ENCODE peak calls at places on chromosomes 4 and X, in nine cellular contexts. U is cardiac fibroblast; Z is NCI-H1105; T is astrocyte of the spinal cord; S is NCI-H69; V is NCI-H510A; A is T-helper 9 cell; C is activated CD8-positive, alpha-beta T cell treated with anti-CD3 and anti-CD28 coated beads, Interleukin-2, amount 10 ng/mL, durations not matched to agents 7 days and 5 days; R is EL. I is an unnamed sample.
A peak's percentile ranks its signal among the peaks of the same experiment; 100 is the strongest.

GRCh38 chrX:53440631-53441517 is 6.7 kb upstream of the HSD17B10 start:
- DNase-seq in U (peak; percentile 66), Z (no peak), T (peak; percentile 58), S (peak; percentile 78), V (peak; percentile 9), A (no peak), C (peak; percentile 26), R (peak; percentile 63), I (peak; percentile 24)

GRCh38 chr4:173218411-173219125 is 50.0 kb downstream of the GALNT7 start:
- DNase-seq in U (peak; percentile 65), Z (no peak), T (peak; percentile 93), S (peak; percentile 76), V (no peak), A (no peak), C (no peak), R (peak; percentile 92), I (peak; percentile 96)

GRCh38 chrX:112968351-112969133 is 127.9 kb upstream of the AMOT start:
- DNase-seq in U (no peak), Z (no peak), T (no peak), S (no peak), V (no peak), A (no peak), C (no peak), R (no peak), I (no peak)

GRCh38 chr4:122896270-122896669 is 26.1 kb downstream of the NUDT6 start:
- DNase-seq in U (no peak), Z (no peak), T (no peak), S (no peak), V (no peak), A (no peak), C (no peak), R (no peak), I (no peak)

GRCh38 chrX:79270401-79270800 is 96.7 kb downstream of the ITM2A start:
- DNase-seq in U (no peak), Z (no peak), T (no peak), S (no peak), V (no peak), A (peak; percentile 56), C (peak; percentile 80), R (no peak), I (no peak)

GRCh38 chr4:5708171-5708828 is at the start of gene EVC2:
- DNase-seq in U (peak; percentile 56), Z (no peak), T (peak; percentile 59), S (no peak), V (no peak), A (no peak), C (peak; percentile 41), R (peak; percentile 71), I (peak; percentile 31)

GRCh38 chrX:154649864-154650510 is 3.4 kb downstream of the CTAG2 start:
- DNase-seq in U (no peak), Z (no peak), T (no peak), S (no peak), V (no peak), A (no peak), C (no peak), R (no peak), I (no peak)

GRCh38 chr4:164197556-164197955 is 556.4 kb upstream of the SMIM31 start:
- DNase-seq in U (no peak), Z (no peak), T (no peak), S (no peak), V (no peak), A (no peak), C (no peak), R (no peak), I (no peak)

GRCh38 chr4:184347251-184348239 is 126.8 kb downstream of the IRF2 start:
- DNase-seq in U (peak; percentile 59), Z (no peak), T (peak; percentile 56), S (peak; percentile 57), V (peak; percentile 68), A (no peak), C (no peak), R (no peak), I (peak; percentile 53)

GRCh38 chr4:31199644-31200043 is 479.5 kb downstream of the PCDH7 start:
- DNase-seq in U (no peak), Z (no peak), T (no peak), S (no peak), V (no peak), A (no peak), C (no peak), R (no peak), I (no peak)

GRCh38 chrX:53347948-53348347 is 66.6 kb upstream of the IQSEC2 start:
- DNase-seq in U (no peak), Z (no peak), T (no peak), S (no peak), V (no peak), A (no peak), C (no peak), R (no peak), I (no peak)

GRCh38 chrX:150697641-150698040 is 4.4 kb downstream of the MTMR1 start:
- DNase-seq in U (no peak), Z (no peak), T (no peak), S (no peak), V (no peak), A (no peak), C (no peak), R (no peak), I (no peak)

GRCh38 chr4:2135083-2135482 is 76.0 kb downstream of the NAT8L start:
- DNase-seq in U (peak; percentile 61), Z (no peak), T (peak; percentile 61), S (peak; percentile 56), V (peak; percentile 22), A (no peak), C (peak; percentile 69), R (peak; percentile 49), I (peak; percentile 28)

GRCh38 chr4:83071116-83071515 is 36.1 kb downstream of the COPS4 start:
- DNase-seq in U (peak; percentile 27), Z (no peak), T (peak; percentile 13), S (peak; percentile 44), V (no peak), A (no peak), C (no peak), R (peak; percentile 49), I (no peak)

GRCh38 chr4:106691749-106692148 is 323.2 kb upstream of the GIMD1 start:
- DNase-seq in U (peak; percentile 43), Z (no peak), T (peak; percentile 32), S (peak; percentile 1), V (no peak), A (no peak), C (no peak), R (peak; percentile 17), I (peak; percentile 35)

GRCh38 chr4:79983431-79983830 is 89.6 kb downstream of the ANTXR2 start:
- DNase-seq in U (no peak), Z (no peak), T (no peak), S (no peak), V (no peak), A (no peak), C (no peak), R (no peak), I (no peak)